ENCODE peak calls at places on chromosomes 3 and 15, in eight cellular contexts. One of them, this sample, is unnamed.

GRCh38 chr3:114624676-114625181 is 330.9 kb downstream of the TIGIT start:
- DNase-seq in CD8-positive, alpha-beta T cell: no peak
- DNase-seq in heart left ventricle: peak
- DNase-seq in cardiac muscle cell: peak
- DNase-seq in body of pancreas: peak
- DNase-seq in AG04450: peak
- DNase-seq in mucosa of descending colon: peak
- DNase-seq in GM23248: peak
- DNase-seq in this sample: peak

GRCh38 chr3:117252651-117253050 is 543.1 kb downstream of the TUSC7 start:
- DNase-seq in body of pancreas: no peak
- DNase-seq in GM23248: no peak
- DNase-seq in mucosa of descending colon: no peak
- DNase-seq in CD8-positive, alpha-beta T cell: no peak
- DNase-seq in heart left ventricle: no peak
- DNase-seq in cardiac muscle cell: no peak
- DNase-seq in AG04450: no peak
- DNase-seq in this sample: no peak

GRCh38 chr15:74222705-74223104 is 13.4 kb upstream of the CCDC33 start:
- DNase-seq in cardiac muscle cell: no peak
- DNase-seq in CD8-positive, alpha-beta T cell: no peak
- DNase-seq in heart left ventricle: no peak
- DNase-seq in GM23248: no peak
- DNase-seq in AG04450: no peak
- DNase-seq in mucosa of descending colon: peak
- DNase-seq in body of pancreas: no peak
- DNase-seq in this sample: no peak

GRCh38 chr15:25733036-25733855 is 129.9 kb downstream of the ATP10A start:
- DNase-seq in AG04450: no peak
- DNase-seq in cardiac muscle cell: no peak
- DNase-seq in heart left ventricle: no peak
- DNase-seq in mucosa of descending colon: no peak
- DNase-seq in body of pancreas: no peak
- DNase-seq in CD8-positive, alpha-beta T cell: peak
- DNase-seq in GM23248: no peak
- DNase-seq in this sample: no peak

GRCh38 chr15:45641374-45641778 is 6.5 kb downstream of the SQOR start:
- DNase-seq in AG04450: peak
- DNase-seq in CD8-positive, alpha-beta T cell: no peak
- DNase-seq in body of pancreas: peak
- DNase-seq in GM23248: peak
- DNase-seq in cardiac muscle cell: peak
- DNase-seq in mucosa of descending colon: peak
- DNase-seq in heart left ventricle: no peak
- DNase-seq in this sample: peak

GRCh38 chr3:57545636-57546268 is 1.6 kb upstream of the DNAH12 start:
- DNase-seq in heart left ventricle: peak
- DNase-seq in cardiac muscle cell: peak
- DNase-seq in GM23248: no peak
- DNase-seq in body of pancreas: peak
- DNase-seq in AG04450: no peak
- DNase-seq in mucosa of descending colon: no peak
- DNase-seq in CD8-positive, alpha-beta T cell: no peak
- DNase-seq in this sample: peak

GRCh38 chr3:125594581-125595011 is 701 bp downstream of the OSBPL11 start:
- DNase-seq in body of pancreas: peak
- DNase-seq in mucosa of descending colon: peak
- DNase-seq in AG04450: no peak
- DNase-seq in GM23248: peak
- DNase-seq in CD8-positive, alpha-beta T cell: no peak
- DNase-seq in heart left ventricle: no peak
- DNase-seq in cardiac muscle cell: peak
- DNase-seq in this sample: no peak

GRCh38 chr3:15492847-15493360 is 28.6 kb downstream of the COLQ start:
- DNase-seq in GM23248: no peak
- DNase-seq in cardiac muscle cell: no peak
- DNase-seq in body of pancreas: no peak
- DNase-seq in CD8-positive, alpha-beta T cell: no peak
- DNase-seq in heart left ventricle: no peak
- DNase-seq in AG04450: no peak
- DNase-seq in mucosa of descending colon: no peak
- DNase-seq in this sample: no peak

GRCh38 chr3:135034881-135035440 is 239.9 kb downstream of the EPHB1 start:
- DNase-seq in GM23248: peak
- DNase-seq in heart left ventricle: no peak
- DNase-seq in mucosa of descending colon: no peak
- DNase-seq in AG04450: no peak
- DNase-seq in cardiac muscle cell: no peak
- DNase-seq in CD8-positive, alpha-beta T cell: no peak
- DNase-seq in body of pancreas: no peak
- DNase-seq in this sample: no peak

GRCh38 chr15:66692808-66693596 is 9.0 kb upstream of the SMAD6 start:
- DNase-seq in mucosa of descending colon: no peak
- DNase-seq in heart left ventricle: no peak
- DNase-seq in GM23248: no peak
- DNase-seq in CD8-positive, alpha-beta T cell: peak
- DNase-seq in AG04450: no peak
- DNase-seq in cardiac muscle cell: no peak
- DNase-seq in body of pancreas: no peak
- DNase-seq in this sample: no peak

GRCh38 chr3:129794319-129795201 is 99.0 kb downstream of the TMCC1 start:
- DNase-seq in CD8-positive, alpha-beta T cell: peak
- DNase-seq in GM23248: peak
- DNase-seq in mucosa of descending colon: peak
- DNase-seq in cardiac muscle cell: peak
- DNase-seq in heart left ventricle: peak
- DNase-seq in body of pancreas: peak
- DNase-seq in AG04450: no peak
- DNase-seq in this sample: peak

GRCh38 chr3:48464713-48465221 is 18.2 kb downstream of the ATRIP start:
- DNase-seq in mucosa of descending colon: no peak
- DNase-seq in heart left ventricle: peak
- DNase-seq in body of pancreas: no peak
- DNase-seq in GM23248: no peak
- DNase-seq in CD8-positive, alpha-beta T cell: no peak
- DNase-seq in AG04450: no peak
- DNase-seq in cardiac muscle cell: no peak
- DNase-seq in this sample: no peak

GRCh38 chr15:65839354-65839901 is 29.9 kb upstream of the RAB11A start:
- DNase-seq in body of pancreas: no peak
- DNase-seq in CD8-positive, alpha-beta T cell: no peak
- DNase-seq in cardiac muscle cell: no peak
- DNase-seq in mucosa of descending colon: no peak
- DNase-seq in heart left ventricle: no peak
- DNase-seq in AG04450: no peak
- DNase-seq in GM23248: no peak
- DNase-seq in this sample: no peak

GRCh38 chr3:112074616-112075497 is 11.3 kb upstream of the C3orf52 start:
- DNase-seq in mucosa of descending colon: peak
- DNase-seq in body of pancreas: peak
- DNase-seq in CD8-positive, alpha-beta T cell: peak
- DNase-seq in heart left ventricle: no peak
- DNase-seq in cardiac muscle cell: peak
- DNase-seq in GM23248: peak
- DNase-seq in AG04450: peak
- DNase-seq in this sample: peak

GRCh38 chr3:134477938-134478337 is 7.8 kb downstream of the ANAPC13 start:
- DNase-seq in AG04450: no peak
- DNase-seq in body of pancreas: no peak
- DNase-seq in mucosa of descending colon: no peak
- DNase-seq in CD8-positive, alpha-beta T cell: no peak
- DNase-seq in cardiac muscle cell: no peak
- DNase-seq in heart left ventricle: no peak
- DNase-seq in GM23248: no peak
- DNase-seq in this sample: no peak

GRCh38 chr3:110165344-110165743 is 828.0 kb upstream of the DPPA4 start:
- DNase-seq in CD8-positive, alpha-beta T cell: no peak
- DNase-seq in GM23248: no peak
- DNase-seq in body of pancreas: no peak
- DNase-seq in AG04450: no peak
- DNase-seq in cardiac muscle cell: peak
- DNase-seq in heart left ventricle: no peak
- DNase-seq in mucosa of descending colon: no peak
- DNase-seq in this sample: no peak

GRCh38 chr15:31300208-31300661 is 26.4 kb upstream of the KLF13 start:
- DNase-seq in cardiac muscle cell: no peak
- DNase-seq in AG04450: no peak
- DNase-seq in GM23248: no peak
- DNase-seq in heart left ventricle: no peak
- DNase-seq in CD8-positive, alpha-beta T cell: no peak
- DNase-seq in mucosa of descending colon: no peak
- DNase-seq in body of pancreas: peak
- DNase-seq in this sample: no peak

GRCh38 chr15:50506121-50506520 is 40.3 kb downstream of the USP50 start:
- DNase-seq in CD8-positive, alpha-beta T cell: no peak
- DNase-seq in mucosa of descending colon: no peak
- DNase-seq in GM23248: no peak
- DNase-seq in AG04450: no peak
- DNase-seq in cardiac muscle cell: no peak
- DNase-seq in heart left ventricle: no peak
- DNase-seq in body of pancreas: no peak
- DNase-seq in this sample: no peak

DNA sequence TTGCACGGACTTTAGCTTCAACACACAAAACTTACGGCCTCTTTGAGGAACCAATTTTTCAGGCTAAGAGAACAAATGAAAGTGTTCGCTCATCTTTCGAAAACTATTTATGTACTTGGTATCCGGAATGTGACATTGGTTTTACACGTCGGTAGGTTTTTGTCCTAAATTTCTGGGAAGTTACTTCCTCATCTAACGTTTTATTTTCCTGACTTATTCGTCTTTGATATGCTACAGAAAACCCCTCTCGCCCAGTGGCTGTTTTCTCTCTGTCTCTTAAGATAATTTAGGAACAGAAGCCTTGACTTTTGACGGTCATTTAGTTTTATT is 879 bp upstream of the GREM1 start:
- DNase-seq in CD8-positive, alpha-beta T cell: no peak
- DNase-seq in mucosa of descending colon: no peak
- DNase-seq in cardiac muscle cell: no peak
- DNase-seq in body of pancreas: no peak
- DNase-seq in GM23248: no peak
- DNase-seq in heart left ventricle: no peak
- DNase-seq in AG04450: no peak
- DNase-seq in this sample: no peak
- H3K4me3 ChIP-seq in CD8-positive, alpha-beta T cell: no peak
- H3K4me3 ChIP-seq in mucosa of descending colon: no peak
- H3K4me3 ChIP-seq in cardiac muscle cell: peak
- H3K4me3 ChIP-seq in body of pancreas: no peak
- H3K4me3 ChIP-seq in GM23248: peak
- H3K4me3 ChIP-seq in heart left ventricle: peak
- H3K4me3 ChIP-seq in AG04450: peak
- H3K4me3 ChIP-seq in this sample: peak

GRCh38 chr15:94203321-94203720 is 28.0 kb upstream of the MCTP2 start:
- DNase-seq in heart left ventricle: no peak
- DNase-seq in CD8-positive, alpha-beta T cell: no peak
- DNase-seq in cardiac muscle cell: no peak
- DNase-seq in GM23248: no peak
- DNase-seq in AG04450: no peak
- DNase-seq in body of pancreas: no peak
- DNase-seq in mucosa of descending colon: no peak
- DNase-seq in this sample: no peak

GRCh38 chr15:94205366-94205765 is 26.0 kb upstream of the MCTP2 start:
- DNase-seq in CD8-positive, alpha-beta T cell: no peak
- DNase-seq in body of pancreas: no peak
- DNase-seq in heart left ventricle: no peak
- DNase-seq in mucosa of descending colon: no peak
- DNase-seq in cardiac muscle cell: no peak
- DNase-seq in GM23248: no peak
- DNase-seq in AG04450: no peak
- DNase-seq in this sample: no peak

DNA sequence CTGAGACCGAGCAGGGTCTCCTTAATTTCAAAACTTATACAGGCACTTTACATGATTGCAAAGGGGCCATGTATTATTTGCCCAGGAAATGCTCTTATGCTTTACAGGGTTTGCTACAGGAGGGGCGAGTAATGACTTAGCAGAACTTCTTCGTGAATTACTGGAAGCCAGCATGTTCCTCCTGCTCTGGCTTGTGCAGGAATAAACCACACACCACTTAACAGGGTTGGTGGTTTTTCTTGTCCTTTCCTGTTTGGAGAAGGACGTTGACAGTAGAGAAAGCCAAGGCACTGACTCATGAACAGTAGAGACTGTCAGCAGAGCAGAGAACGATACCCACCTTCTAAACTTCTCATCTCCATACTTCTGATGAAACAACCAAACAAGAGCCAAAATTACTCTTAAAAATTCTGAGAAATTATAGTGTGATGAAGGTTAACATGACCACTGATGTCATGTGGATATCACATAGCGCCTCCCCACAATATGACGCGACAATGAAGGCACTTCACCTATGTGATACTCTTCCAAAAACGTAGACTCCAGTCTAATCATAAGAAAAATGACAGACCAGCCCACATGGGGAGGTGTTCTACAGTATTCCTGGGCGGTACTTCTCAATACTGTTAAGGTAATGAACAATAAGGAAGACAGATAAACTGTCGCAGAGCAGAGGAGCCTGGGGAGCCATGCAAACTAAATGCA is 24.7 kb upstream of the MCTP2 start:
- DNase-seq in CD8-positive, alpha-beta T cell: no peak
- DNase-seq in heart left ventricle: no peak
- DNase-seq in AG04450: peak
- DNase-seq in cardiac muscle cell: no peak
- DNase-seq in mucosa of descending colon: no peak
- DNase-seq in GM23248: peak
- DNase-seq in body of pancreas: no peak
- DNase-seq in this sample: peak
- H3K4me3 ChIP-seq in CD8-positive, alpha-beta T cell: no peak
- H3K4me3 ChIP-seq in heart left ventricle: no peak
- H3K4me3 ChIP-seq in AG04450: no peak
- H3K4me3 ChIP-seq in cardiac muscle cell: no peak
- H3K4me3 ChIP-seq in mucosa of descending colon: no peak
- H3K4me3 ChIP-seq in GM23248: no peak
- H3K4me3 ChIP-seq in body of pancreas: no peak
- H3K4me3 ChIP-seq in this sample: no peak

DNA sequence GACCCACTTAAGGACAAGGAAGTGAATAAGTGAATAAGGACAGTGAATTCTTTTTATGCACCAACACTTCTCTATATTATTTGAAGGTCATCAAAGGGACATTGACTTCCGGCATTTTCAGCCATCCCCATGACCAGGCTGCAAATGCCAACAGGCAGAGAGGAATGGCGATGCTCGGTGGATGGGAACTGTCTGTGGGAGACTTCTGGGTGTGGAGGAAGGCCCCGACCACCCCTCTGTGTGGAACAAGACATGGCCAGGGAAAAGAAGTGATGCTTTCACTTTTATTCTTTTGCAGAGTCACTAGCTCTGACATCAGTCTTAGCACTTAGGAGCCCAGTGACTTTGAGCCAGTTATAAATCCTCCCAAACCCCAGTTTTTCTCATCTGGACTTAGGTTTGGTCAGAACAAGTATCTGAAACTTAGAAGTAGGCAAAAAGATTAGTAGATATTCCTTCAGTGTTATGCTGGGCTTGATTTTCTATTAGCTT is 84.5 kb downstream of the KBTBD8 start:
- DNase-seq in mucosa of descending colon: no peak
- DNase-seq in CD8-positive, alpha-beta T cell: no peak
- DNase-seq in body of pancreas: no peak
- DNase-seq in AG04450: no peak
- DNase-seq in GM23248: no peak
- DNase-seq in heart left ventricle: no peak
- DNase-seq in cardiac muscle cell: no peak
- DNase-seq in this sample: no peak
- H3K4me3 ChIP-seq in mucosa of descending colon: no peak
- H3K4me3 ChIP-seq in CD8-positive, alpha-beta T cell: peak
- H3K4me3 ChIP-seq in body of pancreas: no peak
- H3K4me3 ChIP-seq in AG04450: no peak
- H3K4me3 ChIP-seq in GM23248: no peak
- H3K4me3 ChIP-seq in heart left ventricle: no peak
- H3K4me3 ChIP-seq in cardiac muscle cell: no peak
- H3K4me3 ChIP-seq in this sample: no peak

GRCh38 chr15:97961067-97961954 is 808 bp downstream of the ARRDC4 start:
- DNase-seq in AG04450: no peak
- DNase-seq in body of pancreas: peak
- DNase-seq in cardiac muscle cell: peak
- DNase-seq in GM23248: peak
- DNase-seq in heart left ventricle: peak
- DNase-seq in mucosa of descending colon: peak
- DNase-seq in CD8-positive, alpha-beta T cell: peak
- DNase-seq in this sample: peak
- H3K4me3 ChIP-seq in AG04450: peak
- H3K4me3 ChIP-seq in body of pancreas: peak
- H3K4me3 ChIP-seq in cardiac muscle cell: peak
- H3K4me3 ChIP-seq in GM23248: peak
- H3K4me3 ChIP-seq in heart left ventricle: peak
- H3K4me3 ChIP-seq in mucosa of descending colon: peak
- H3K4me3 ChIP-seq in CD8-positive, alpha-beta T cell: peak
- H3K4me3 ChIP-seq in this sample: peak

This sample was measured in cardiac fibroblast.